ENCODE peak calls at places on chromosome 6, in five cellular contexts. One of them, this sample, is unnamed.
A peak's percentile ranks its signal among the peaks of the same experiment; 100 is the strongest.

GRCh38 chr6:82072771-82073170 is 174.8 kb downstream of the IBTK start:
- DNase-seq in MM.1S: no peak
- DNase-seq in stimulated activated CD4-positive, alpha-beta T cell treated with anti-CD3 and anti-CD28 coated beads, Interleukin-4, amount 100 ng/mL, for 4 hours: no peak
- DNase-seq in omental fat pad: no peak
- DNase-seq in activated CD8-positive, alpha-beta memory T cell treated with anti-CD3 and anti-CD28 coated beads for 24 hours: no peak
- DNase-seq in this sample: no peak

GRCh38 chr6:166483026-166483425 is 100.3 kb upstream of the MPC1 start:
- DNase-seq in stimulated activated CD4-positive, alpha-beta T cell treated with anti-CD3 and anti-CD28 coated beads, Interleukin-4, amount 100 ng/mL, for 4 hours: no peak
- DNase-seq in omental fat pad: no peak
- DNase-seq in MM.1S: no peak
- DNase-seq in activated CD8-positive, alpha-beta memory T cell treated with anti-CD3 and anti-CD28 coated beads for 24 hours: no peak
- DNase-seq in this sample: no peak

GRCh38 chr6:33628401-33628964 is 7.4 kb downstream of the ITPR3 start:
- DNase-seq in omental fat pad: no peak
- DNase-seq in MM.1S: peak; percentile 86
- DNase-seq in activated CD8-positive, alpha-beta memory T cell treated with anti-CD3 and anti-CD28 coated beads for 24 hours: no peak
- DNase-seq in stimulated activated CD4-positive, alpha-beta T cell treated with anti-CD3 and anti-CD28 coated beads, Interleukin-4, amount 100 ng/mL, for 4 hours: no peak
- DNase-seq in this sample: no peak

GRCh38 chr6:35590622-35591066 is 77.9 kb upstream of the TULP1 start:
- DNase-seq in activated CD8-positive, alpha-beta memory T cell treated with anti-CD3 and anti-CD28 coated beads for 24 hours: no peak
- DNase-seq in omental fat pad: no peak
- DNase-seq in stimulated activated CD4-positive, alpha-beta T cell treated with anti-CD3 and anti-CD28 coated beads, Interleukin-4, amount 100 ng/mL, for 4 hours: no peak
- DNase-seq in MM.1S: no peak
- DNase-seq in this sample: no peak

GRCh38 chr6:113690255-113690956 is 166.7 kb upstream of the MARCKS start:
- DNase-seq in omental fat pad: no peak
- DNase-seq in MM.1S: peak; percentile 62
- DNase-seq in stimulated activated CD4-positive, alpha-beta T cell treated with anti-CD3 and anti-CD28 coated beads, Interleukin-4, amount 100 ng/mL, for 4 hours: no peak
- DNase-seq in activated CD8-positive, alpha-beta memory T cell treated with anti-CD3 and anti-CD28 coated beads for 24 hours: no peak
- DNase-seq in this sample: no peak

GRCh38 chr6:62614442-62614841 is 328.4 kb upstream of the KHDRBS2 start:
- DNase-seq in MM.1S: no peak
- DNase-seq in activated CD8-positive, alpha-beta memory T cell treated with anti-CD3 and anti-CD28 coated beads for 24 hours: no peak
- DNase-seq in stimulated activated CD4-positive, alpha-beta T cell treated with anti-CD3 and anti-CD28 coated beads, Interleukin-4, amount 100 ng/mL, for 4 hours: no peak
- DNase-seq in omental fat pad: no peak
- DNase-seq in this sample: no peak

GRCh38 chr6:159252955-159253508 is 83.8 kb downstream of the FNDC1 start:
- DNase-seq in MM.1S: peak; percentile 22
- DNase-seq in omental fat pad: no peak
- DNase-seq in activated CD8-positive, alpha-beta memory T cell treated with anti-CD3 and anti-CD28 coated beads for 24 hours: no peak
- DNase-seq in stimulated activated CD4-positive, alpha-beta T cell treated with anti-CD3 and anti-CD28 coated beads, Interleukin-4, amount 100 ng/mL, for 4 hours: no peak
- DNase-seq in this sample: no peak

GRCh38 chr6:149190228-149190831 is 127.2 kb upstream of the TAB2 start:
- DNase-seq in MM.1S: peak; percentile 70
- DNase-seq in stimulated activated CD4-positive, alpha-beta T cell treated with anti-CD3 and anti-CD28 coated beads, Interleukin-4, amount 100 ng/mL, for 4 hours: peak; percentile 57
- DNase-seq in omental fat pad: no peak
- DNase-seq in activated CD8-positive, alpha-beta memory T cell treated with anti-CD3 and anti-CD28 coated beads for 24 hours: peak; percentile 78
- DNase-seq in this sample: peak; percentile 48

GRCh38 chr6:33863723-33864440 is 60.1 kb upstream of the MLN start:
- DNase-seq in stimulated activated CD4-positive, alpha-beta T cell treated with anti-CD3 and anti-CD28 coated beads, Interleukin-4, amount 100 ng/mL, for 4 hours: peak; percentile 48
- DNase-seq in MM.1S: no peak
- DNase-seq in activated CD8-positive, alpha-beta memory T cell treated with anti-CD3 and anti-CD28 coated beads for 24 hours: no peak
- DNase-seq in omental fat pad: no peak
- DNase-seq in this sample: peak; percentile 11

GRCh38 chr6:126069457-126069856 is 83.1 kb downstream of the TRMT11 start:
- DNase-seq in stimulated activated CD4-positive, alpha-beta T cell treated with anti-CD3 and anti-CD28 coated beads, Interleukin-4, amount 100 ng/mL, for 4 hours: no peak
- DNase-seq in MM.1S: no peak
- DNase-seq in activated CD8-positive, alpha-beta memory T cell treated with anti-CD3 and anti-CD28 coated beads for 24 hours: no peak
- DNase-seq in omental fat pad: no peak
- DNase-seq in this sample: no peak

GRCh38 chr6:159038914-159039884 is 5.6 kb downstream of the TAGAP start:
- DNase-seq in MM.1S: peak; percentile 78
- DNase-seq in activated CD8-positive, alpha-beta memory T cell treated with anti-CD3 and anti-CD28 coated beads for 24 hours: no peak
- DNase-seq in omental fat pad: no peak
- DNase-seq in stimulated activated CD4-positive, alpha-beta T cell treated with anti-CD3 and anti-CD28 coated beads, Interleukin-4, amount 100 ng/mL, for 4 hours: no peak
- DNase-seq in this sample: peak; percentile 7

This sample was measured in activated CD4-positive, alpha-beta T cell treated with anti-CD3 and anti-CD28 coated beads for 4 hours.